ENCODE peak calls at places on chromosomes 13 and 19, in eight cellular contexts. R is stomach, Y is Panc1, P is HepG2, H is GM23338, U is SK-N-SH, C is HCT116, E is K562. M is an unnamed sample.

GRCh38 chr19:17775245-17775927 is 19.6 kb upstream of the B3GNT3 start:
- DNase-seq in R (peak), Y (no peak), P (peak), H (peak), U (peak), C (no peak), E (peak), M (peak)

GRCh38 chr13:62697702-62698101 is 1282.1 kb upstream of the PCDH20 start:
- DNase-seq in R (no peak), Y (no peak), P (no peak), H (no peak), U (no peak), C (no peak), E (no peak), M (no peak)

GRCh38 chr19:14916848-14917247 is 24.4 kb upstream of the OR7C2 start:
- DNase-seq in R (no peak), Y (no peak), P (no peak), H (peak), U (peak), C (no peak), E (no peak), M (no peak)

GRCh38 chr19:28966737-28967401 is 246.1 kb downstream of the UQCRFS1 start:
- DNase-seq in R (no peak), Y (no peak), P (no peak), H (no peak), U (no peak), C (no peak), E (no peak), M (no peak)

GRCh38 chr19:17616961-17617806 is 61.7 kb downstream of the COLGALT1 start:
- DNase-seq in R (no peak), Y (peak), P (peak), H (peak), U (peak), C (peak), E (peak), M (no peak)

GRCh38 chr19:13929956-13930355 is 8.3 kb downstream of the PODNL1 start:
- DNase-seq in R (no peak), Y (no peak), P (no peak), H (peak), U (peak), C (no peak), E (no peak), M (no peak)

GRCh38 chr13:42968906-42969305 is 23.1 kb downstream of the EPSTI1 start:
- DNase-seq in R (peak), Y (no peak), P (no peak), H (peak), U (no peak), C (no peak), E (no peak), M (peak)

GRCh38 chr19:19458110-19458816 is 52.8 kb downstream of the GATAD2A start:
- DNase-seq in R (no peak), Y (no peak), P (no peak), H (no peak), U (no peak), C (no peak), E (no peak), M (no peak)

GRCh38 chr19:8631425-8631819 is 989 bp downstream of the NFILZ start:
- DNase-seq in R (no peak), Y (no peak), P (peak), H (no peak), U (no peak), C (no peak), E (peak), M (peak)

GRCh38 chr19:39236527-39236926 is 8.3 kb downstream of the IFNL3 start:
- DNase-seq in R (peak), Y (no peak), P (no peak), H (no peak), U (no peak), C (no peak), E (no peak), M (peak)

DNA sequence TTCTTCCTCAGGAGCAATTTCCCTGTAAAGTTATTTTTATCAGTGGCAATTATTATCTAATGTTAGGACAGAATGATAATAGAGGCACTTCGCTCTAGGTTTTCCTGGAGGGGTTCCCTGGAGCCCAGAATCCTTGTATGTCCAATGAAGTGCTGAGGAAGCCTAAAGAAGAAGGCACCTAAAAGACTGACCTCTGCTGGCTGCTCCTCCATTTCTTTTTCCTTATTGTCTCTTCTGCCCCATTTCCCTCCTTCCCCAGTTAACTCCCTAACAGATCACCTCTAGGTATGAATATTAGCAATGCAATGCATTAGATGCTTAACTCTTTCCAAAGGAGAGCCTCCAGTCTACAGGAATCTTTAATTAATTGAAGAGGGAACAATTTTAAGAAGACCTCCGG is 985.4 kb downstream of the DIAPH3 start:
- DNase-seq in R (no peak), Y (no peak), P (no peak), H (peak), U (no peak), C (no peak), E (no peak), M (no peak)
- TF ChIP-seq CTCF in R (no peak), Y (peak), P (peak), H (peak), U (peak), C (no peak), E (no peak), M (no peak)

GRCh38 chr19:48994035-48994386 is 324 bp downstream of the RUVBL2 start:
- DNase-seq in R (no peak), Y (no peak), P (no peak), H (no peak), U (no peak), C (no peak), E (no peak), M (no peak)

GRCh38 chr19:48992571-48993174 is 436 bp downstream of the GYS1 start:
- DNase-seq in R (no peak), Y (no peak), P (no peak), H (peak), U (peak), C (no peak), E (peak), M (no peak)

GRCh38 chr19:48993175-48994034 is at the start of the genes GYS1 and RUVBL2:
- DNase-seq in R (peak), Y (peak), P (peak), H (peak), U (peak), C (peak), E (peak), M (peak)

GRCh38 chr19:48999481-49000325 is 6.0 kb downstream of the RUVBL2 start:
- DNase-seq in R (peak), Y (no peak), P (no peak), H (peak), U (peak), C (no peak), E (peak), M (peak)

GRCh38 chr19:48997972-48998371 is 4.3 kb downstream of the RUVBL2 start:
- DNase-seq in R (peak), Y (no peak), P (peak), H (peak), U (peak), C (peak), E (peak), M (peak)
- H3K27ac ChIP-seq in R (no peak), Y (no peak), P (no peak), H (no peak), U (no peak), C (peak), E (no peak), M (no peak)

DNA sequence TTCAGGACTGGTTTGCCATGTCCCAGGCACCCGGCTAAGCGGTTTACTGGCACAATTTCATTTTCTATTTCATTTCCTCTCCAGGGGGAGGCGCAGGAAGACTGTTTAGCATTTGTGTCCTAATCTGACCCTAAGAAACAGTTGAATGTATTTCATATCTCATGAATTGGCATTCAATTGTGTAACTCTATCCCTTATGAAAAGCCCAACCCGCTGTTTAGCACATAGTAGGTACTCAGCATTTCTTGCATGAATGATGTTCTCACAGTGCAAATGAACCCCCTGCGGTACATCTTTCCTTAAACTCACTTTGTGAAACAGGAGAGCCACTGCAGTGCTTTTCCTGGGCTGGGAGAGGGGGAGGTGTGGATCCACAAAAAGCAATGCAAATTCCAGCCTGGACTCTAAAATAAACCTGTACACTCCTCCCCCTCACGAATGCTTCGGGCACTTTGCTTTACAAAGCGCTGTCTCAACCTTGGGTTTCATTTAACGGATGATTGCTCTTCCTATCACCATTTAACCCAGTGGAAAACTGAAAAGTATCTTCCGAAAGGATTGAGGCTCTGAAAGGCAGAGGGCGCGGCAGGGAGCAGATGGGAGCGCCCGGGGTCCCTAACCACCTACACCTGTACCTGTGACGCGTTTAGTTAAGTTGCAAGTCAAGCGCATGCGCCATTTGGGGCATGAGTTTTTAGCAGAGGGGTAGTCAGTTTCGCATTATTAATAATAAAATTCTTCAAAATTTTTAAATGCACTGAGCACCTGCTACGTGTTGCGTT is 1.2 kb upstream of the EEF2 start:
- DNase-seq in R (peak), Y (no peak), P (peak), H (peak), U (peak), C (peak), E (peak), M (peak)
- TF ChIP-seq POLR2AphosphoS5 in R (peak), Y (no peak), P (no peak), H (no peak), U (no peak), C (no peak), E (no peak), M (peak)

GRCh38 chr19:5089283-5089682 is 120.4 kb downstream of the KDM4B start:
- DNase-seq in R (no peak), Y (no peak), P (no peak), H (no peak), U (no peak), C (no peak), E (no peak), M (no peak)

GRCh38 chr19:5085566-5085965 is 116.7 kb downstream of the KDM4B start:
- DNase-seq in R (no peak), Y (no peak), P (no peak), H (no peak), U (no peak), C (no peak), E (no peak), M (no peak)

GRCh38 chr19:5083547-5083965 is 114.6 kb downstream of the KDM4B start:
- DNase-seq in R (no peak), Y (no peak), P (no peak), H (no peak), U (no peak), C (no peak), E (peak), M (no peak)

GRCh38 chr19:5086232-5086631 is 117.3 kb downstream of the KDM4B start:
- DNase-seq in R (no peak), Y (no peak), P (no peak), H (no peak), U (no peak), C (no peak), E (no peak), M (no peak)

GRCh38 chr19:5086725-5087439 is 118.0 kb downstream of the KDM4B start:
- DNase-seq in R (no peak), Y (no peak), P (no peak), H (peak), U (peak), C (no peak), E (no peak), M (no peak)
- TF ChIP-seq CTCF in R (no peak), Y (no peak), P (peak), H (peak), U (no peak), C (peak), E (no peak), M (no peak)

DNA sequence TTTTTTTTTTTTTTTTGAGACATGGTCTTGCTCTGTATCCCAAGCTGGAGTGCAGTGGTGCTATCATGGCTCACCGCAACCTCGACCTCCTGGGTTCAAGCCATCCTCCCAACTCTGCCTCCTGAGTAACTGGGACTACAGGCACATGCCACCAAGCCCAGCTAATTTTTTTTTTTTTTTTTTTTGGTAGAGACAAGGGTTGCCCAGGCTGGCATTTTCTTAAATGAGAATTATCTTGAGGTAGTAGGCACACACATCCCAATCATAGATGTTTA is 68.5 kb upstream of the GPR183 start:
- DNase-seq in R (no peak), Y (no peak), P (no peak), H (no peak), U (no peak), C (no peak), E (no peak), M (no peak)
- H3K27ac ChIP-seq in R (peak), Y (no peak), P (no peak), H (no peak), U (no peak), C (no peak), E (no peak), M (peak)

DNA sequence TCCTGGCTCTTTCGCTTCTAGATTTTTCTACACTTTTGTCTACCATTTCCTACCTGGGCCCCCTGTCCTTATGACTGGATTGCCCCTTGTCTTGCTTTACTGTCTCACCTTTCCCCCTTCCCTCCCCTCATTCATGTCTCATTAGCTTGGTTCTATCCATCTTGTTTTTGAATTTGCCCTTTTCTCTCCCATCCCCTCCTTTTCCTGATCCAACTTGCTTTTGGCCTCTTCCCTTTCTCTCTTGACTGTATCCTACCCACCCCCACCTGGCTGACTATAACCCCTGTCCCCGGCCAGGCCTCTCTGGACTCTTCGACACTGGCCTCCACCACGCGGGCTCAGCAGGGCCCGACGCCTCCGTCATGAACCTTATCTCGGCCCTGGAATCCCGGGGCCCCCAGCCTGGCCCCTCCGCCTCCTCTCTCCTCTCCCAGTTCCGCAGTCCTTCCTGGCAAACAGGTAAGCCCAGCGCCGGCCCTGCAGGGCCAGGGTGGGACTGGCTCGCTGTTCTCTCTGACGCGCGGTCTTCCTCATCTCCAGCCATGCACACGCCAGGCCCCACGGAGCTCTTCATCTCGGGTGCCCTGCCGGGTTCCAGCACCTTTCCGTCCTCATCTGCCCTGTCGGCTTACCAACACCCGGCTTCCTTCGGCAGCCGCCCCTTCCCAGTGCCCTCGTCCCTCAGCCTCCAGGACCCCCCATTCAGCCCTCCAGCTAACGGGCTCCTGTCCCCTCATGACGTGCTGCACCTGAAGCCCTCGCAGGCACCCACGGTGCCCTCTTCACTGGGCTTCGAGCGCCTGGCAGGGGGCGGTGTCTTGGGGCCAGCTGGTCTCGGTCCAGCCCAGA is 3.4 kb downstream of the PRR12 start:
- DNase-seq in R (no peak), Y (no peak), P (no peak), H (no peak), U (no peak), C (no peak), E (peak), M (no peak)
- TF ChIP-seq POLR2AphosphoS5 in R (no peak), Y (no peak), P (no peak), H (no peak), U (no peak), C (no peak), E (no peak), M (no peak)

GRCh38 chr13:60174113-60174512 is 10.4 kb upstream of the DIAPH3 start:
- DNase-seq in R (no peak), Y (no peak), P (no peak), H (no peak), U (no peak), C (no peak), E (no peak), M (no peak)

GRCh38 chr13:60167121-60167520 is 3.4 kb upstream of the DIAPH3 start:
- DNase-seq in R (no peak), Y (no peak), P (no peak), H (no peak), U (no peak), C (no peak), E (no peak), M (no peak)

GRCh38 chr13:60170414-60170813 is 6.7 kb upstream of the DIAPH3 start:
- DNase-seq in R (no peak), Y (no peak), P (no peak), H (no peak), U (no peak), C (no peak), E (no peak), M (no peak)

GRCh38 chr13:60165391-60166099 is 1.8 kb upstream of the DIAPH3 start:
- DNase-seq in R (no peak), Y (no peak), P (no peak), H (no peak), U (no peak), C (no peak), E (no peak), M (no peak)

GRCh38 chr13:60169239-60170031 is 5.7 kb upstream of the DIAPH3 start:
- DNase-seq in R (no peak), Y (no peak), P (no peak), H (no peak), U (no peak), C (no peak), E (no peak), M (no peak)
- TF ChIP-seq CTCF in R (no peak), Y (peak), P (no peak), H (no peak), U (peak), C (no peak), E (no peak), M (no peak)

GRCh38 chr19:5046339-5047039 is 77.6 kb downstream of the KDM4B start:
- DNase-seq in R (peak), Y (no peak), P (peak), H (no peak), U (no peak), C (no peak), E (no peak), M (peak)
- H3K27ac ChIP-seq in R (peak), Y (peak), P (no peak), H (no peak), U (no peak), C (peak), E (no peak), M (peak)

M was measured in transverse colon.